ENCODE peak calls at places on chromosomes 16 and 17, in seven cellular contexts. One of them, this sample, is unnamed.

GRCh38 chr16:30552956-30553355 is 5.2 kb downstream of the ZNF764 start:
- DNase-seq in cardiac fibroblast: no peak
- DNase-seq in AG04450: no peak
- DNase-seq in choroid plexus epithelial cell: no peak
- DNase-seq in endothelial cell of umbilical vein: no peak
- DNase-seq in adrenal gland: no peak
- DNase-seq in PC-9: no peak
- DNase-seq in this sample: no peak

GRCh38 chr17:3827124-3827773 is 18.8 kb downstream of the NCBP3 start:
- DNase-seq in cardiac fibroblast: peak
- DNase-seq in AG04450: no peak
- DNase-seq in choroid plexus epithelial cell: peak
- DNase-seq in endothelial cell of umbilical vein: peak
- DNase-seq in adrenal gland: peak
- DNase-seq in PC-9: peak
- DNase-seq in this sample: peak

GRCh38 chr17:39631403-39631802 is 4.7 kb downstream of the PPP1R1B start:
- DNase-seq in cardiac fibroblast: no peak
- DNase-seq in AG04450: no peak
- DNase-seq in choroid plexus epithelial cell: no peak
- DNase-seq in endothelial cell of umbilical vein: no peak
- DNase-seq in adrenal gland: no peak
- DNase-seq in PC-9: peak
- DNase-seq in this sample: no peak

GRCh38 chr16:82263456-82264159 is 93.6 kb upstream of the MPHOSPH6 start:
- DNase-seq in cardiac fibroblast: peak
- DNase-seq in AG04450: peak
- DNase-seq in choroid plexus epithelial cell: peak
- DNase-seq in endothelial cell of umbilical vein: peak
- DNase-seq in adrenal gland: peak
- DNase-seq in PC-9: peak
- DNase-seq in this sample: peak

GRCh38 chr17:680554-680953 is 34.1 kb downstream of the VPS53 start:
- DNase-seq in cardiac fibroblast: no peak
- DNase-seq in AG04450: no peak
- DNase-seq in choroid plexus epithelial cell: no peak
- DNase-seq in endothelial cell of umbilical vein: no peak
- DNase-seq in adrenal gland: no peak
- DNase-seq in PC-9: no peak
- DNase-seq in this sample: no peak

GRCh38 chr16:83953796-83954576 is 946 bp downstream of the OSGIN1 start:
- DNase-seq in cardiac fibroblast: peak
- DNase-seq in AG04450: no peak
- DNase-seq in choroid plexus epithelial cell: peak
- DNase-seq in endothelial cell of umbilical vein: peak
- DNase-seq in adrenal gland: no peak
- DNase-seq in PC-9: peak
- DNase-seq in this sample: no peak

GRCh38 chr16:46739934-46740333 is 8.2 kb downstream of the MYLK3 start:
- DNase-seq in cardiac fibroblast: no peak
- DNase-seq in AG04450: no peak
- DNase-seq in choroid plexus epithelial cell: no peak
- DNase-seq in endothelial cell of umbilical vein: no peak
- DNase-seq in adrenal gland: no peak
- DNase-seq in PC-9: no peak
- DNase-seq in this sample: no peak

GRCh38 chr17:4562000-4562969 is 1.9 kb upstream of the GGT6 start:
- DNase-seq in cardiac fibroblast: no peak
- DNase-seq in AG04450: no peak
- DNase-seq in choroid plexus epithelial cell: no peak
- DNase-seq in endothelial cell of umbilical vein: no peak
- DNase-seq in adrenal gland: no peak
- DNase-seq in PC-9: no peak
- DNase-seq in this sample: no peak

GRCh38 chr16:14562691-14563491 is 67.2 kb downstream of the PARN start:
- DNase-seq in cardiac fibroblast: peak
- DNase-seq in AG04450: no peak
- DNase-seq in choroid plexus epithelial cell: no peak
- DNase-seq in endothelial cell of umbilical vein: no peak
- DNase-seq in adrenal gland: peak
- DNase-seq in PC-9: no peak
- DNase-seq in this sample: no peak

GRCh38 chr16:60001523-60001922 is 1267.4 kb upstream of the GOT2 start:
- DNase-seq in cardiac fibroblast: no peak
- DNase-seq in AG04450: no peak
- DNase-seq in choroid plexus epithelial cell: no peak
- DNase-seq in endothelial cell of umbilical vein: no peak
- DNase-seq in adrenal gland: no peak
- DNase-seq in PC-9: no peak
- DNase-seq in this sample: no peak

GRCh38 chr17:74429604-74430384 is 2.1 kb upstream of the GPRC5C start:
- DNase-seq in cardiac fibroblast: no peak
- DNase-seq in AG04450: no peak
- DNase-seq in choroid plexus epithelial cell: no peak
- DNase-seq in endothelial cell of umbilical vein: no peak
- DNase-seq in adrenal gland: no peak
- DNase-seq in PC-9: no peak
- DNase-seq in this sample: no peak

GRCh38 chr16:72876221-72876620 is 171.7 kb downstream of the ZFHX3 start:
- DNase-seq in cardiac fibroblast: peak
- DNase-seq in AG04450: peak
- DNase-seq in choroid plexus epithelial cell: peak
- DNase-seq in endothelial cell of umbilical vein: peak
- DNase-seq in adrenal gland: peak
- DNase-seq in PC-9: peak
- DNase-seq in this sample: peak
- H3K4me3 ChIP-seq in cardiac fibroblast: no peak
- H3K4me3 ChIP-seq in AG04450: no peak
- H3K4me3 ChIP-seq in choroid plexus epithelial cell: no peak
- H3K4me3 ChIP-seq in endothelial cell of umbilical vein: no peak
- H3K4me3 ChIP-seq in adrenal gland: no peak
- H3K4me3 ChIP-seq in PC-9: peak
- H3K4me3 ChIP-seq in this sample: no peak

GRCh38 chr17:82153745-82154375 is 55.8 kb upstream of the FASN start:
- DNase-seq in cardiac fibroblast: peak
- DNase-seq in AG04450: peak
- DNase-seq in choroid plexus epithelial cell: peak
- DNase-seq in endothelial cell of umbilical vein: peak
- DNase-seq in adrenal gland: peak
- DNase-seq in PC-9: peak
- DNase-seq in this sample: peak
- TF ChIP-seq CTCF in cardiac fibroblast: peak
- TF ChIP-seq CTCF in AG04450: peak
- TF ChIP-seq CTCF in choroid plexus epithelial cell: peak
- TF ChIP-seq CTCF in endothelial cell of umbilical vein: peak
- TF ChIP-seq CTCF in adrenal gland: peak
- TF ChIP-seq CTCF in PC-9: peak
- TF ChIP-seq CTCF in this sample: peak

GRCh38 chr17:47204722-47205418 is 4.3 kb upstream of the MYL4 start:
- DNase-seq in cardiac fibroblast: peak
- DNase-seq in AG04450: no peak
- DNase-seq in choroid plexus epithelial cell: no peak
- DNase-seq in endothelial cell of umbilical vein: no peak
- DNase-seq in adrenal gland: no peak
- DNase-seq in PC-9: peak
- DNase-seq in this sample: no peak
- H3K4me3 ChIP-seq in cardiac fibroblast: no peak
- H3K4me3 ChIP-seq in AG04450: no peak
- H3K4me3 ChIP-seq in choroid plexus epithelial cell: no peak
- H3K4me3 ChIP-seq in endothelial cell of umbilical vein: no peak
- H3K4me3 ChIP-seq in adrenal gland: no peak
- H3K4me3 ChIP-seq in PC-9: no peak
- H3K4me3 ChIP-seq in this sample: no peak

GRCh38 chr17:65495255-65496060 is 66.0 kb downstream of the AXIN2 start:
- DNase-seq in cardiac fibroblast: no peak
- DNase-seq in AG04450: no peak
- DNase-seq in choroid plexus epithelial cell: peak
- DNase-seq in endothelial cell of umbilical vein: no peak
- DNase-seq in adrenal gland: no peak
- DNase-seq in PC-9: peak
- DNase-seq in this sample: no peak
- TF ChIP-seq CTCF in cardiac fibroblast: no peak
- TF ChIP-seq CTCF in AG04450: no peak
- TF ChIP-seq CTCF in choroid plexus epithelial cell: peak
- TF ChIP-seq CTCF in endothelial cell of umbilical vein: no peak
- TF ChIP-seq CTCF in adrenal gland: no peak
- TF ChIP-seq CTCF in PC-9: no peak
- TF ChIP-seq CTCF in this sample: peak

DNA sequence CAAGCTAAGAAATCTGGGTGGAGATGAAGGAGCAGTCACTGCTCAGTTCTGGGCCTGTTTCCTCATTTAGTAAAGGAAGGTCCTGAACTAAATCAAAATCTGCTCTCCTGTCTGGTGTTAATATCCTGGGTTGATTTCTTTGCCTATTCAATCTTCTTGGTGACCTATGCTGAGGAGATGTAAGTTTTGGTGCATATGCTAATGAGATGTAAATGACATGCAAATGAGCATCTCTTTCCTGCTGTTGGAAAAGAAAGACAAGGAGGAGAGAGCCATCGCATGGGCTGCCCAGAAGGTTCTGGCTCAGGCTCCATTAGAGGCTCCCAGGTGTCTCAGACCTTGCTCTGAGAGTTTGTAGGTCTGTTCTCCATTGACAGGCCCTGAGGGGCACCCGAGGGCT is 3.3 kb downstream of the ABI3 start:
- DNase-seq in cardiac fibroblast: no peak
- DNase-seq in AG04450: no peak
- DNase-seq in choroid plexus epithelial cell: no peak
- DNase-seq in endothelial cell of umbilical vein: no peak
- DNase-seq in adrenal gland: no peak
- DNase-seq in PC-9: no peak
- DNase-seq in this sample: no peak
- H3K4me3 ChIP-seq in cardiac fibroblast: no peak
- H3K4me3 ChIP-seq in AG04450: no peak
- H3K4me3 ChIP-seq in choroid plexus epithelial cell: no peak
- H3K4me3 ChIP-seq in endothelial cell of umbilical vein: no peak
- H3K4me3 ChIP-seq in adrenal gland: no peak
- H3K4me3 ChIP-seq in PC-9: no peak
- H3K4me3 ChIP-seq in this sample: no peak

This sample was measured in astrocyte of the cerebellum.